ENCODE peak calls at places on chromosomes 4 and X, in eight cellular contexts. N is breast epithelium, S is Panc1, W is GM23338, D is SK-N-MC, E is suprapubic skin, G is transverse colon, R is GM12878. K is an unnamed sample.

GRCh38 chr4:121711263-121712000 is 14.7 kb upstream of the ANXA5 start:
- DNase-seq in N (peak), S (no peak), W (peak), D (no peak), E (peak), G (peak), R (no peak), K (peak)

GRCh38 chr4:5019274-5019673 is at the start of gene CYTL1:
- DNase-seq in N (no peak), S (no peak), W (peak), D (no peak), E (no peak), G (no peak), R (no peak), K (no peak)

GRCh38 chr4:8917321-8917811 is 45.7 kb upstream of the HMX1 start:
- DNase-seq in N (peak), S (no peak), W (no peak), D (no peak), E (peak), G (no peak), R (no peak), K (peak)

GRCh38 chrX:38206036-38206435 is 14.6 kb downstream of the SRPX start:
- DNase-seq in N (no peak), S (no peak), W (no peak), D (no peak), E (no peak), G (no peak), R (no peak), K (no peak)

GRCh38 chr4:109027016-109027500 is 264.2 kb upstream of the ETNPPL start:
- DNase-seq in N (no peak), S (no peak), W (no peak), D (no peak), E (no peak), G (no peak), R (no peak), K (no peak)

GRCh38 chr4:14184265-14184664 is 556.7 kb upstream of the BOD1L1 start:
- DNase-seq in N (no peak), S (no peak), W (no peak), D (no peak), E (no peak), G (no peak), R (no peak), K (no peak)

GRCh38 chr4:150818661-150819060 is 196.4 kb downstream of the LRBA start:
- DNase-seq in N (no peak), S (no peak), W (no peak), D (no peak), E (no peak), G (no peak), R (no peak), K (no peak)

GRCh38 chrX:77160301-77160700 is 286.9 kb upstream of the FGF16 start:
- DNase-seq in N (no peak), S (no peak), W (peak), D (no peak), E (no peak), G (no peak), R (no peak), K (peak)

GRCh38 chr4:32519060-32519459 is 1798.9 kb downstream of the PCDH7 start:
- DNase-seq in N (no peak), S (no peak), W (no peak), D (no peak), E (no peak), G (no peak), R (no peak), K (no peak)

GRCh38 chr4:139603576-139604387 is 47.8 kb upstream of the SETD7 start:
- DNase-seq in N (no peak), S (no peak), W (peak), D (no peak), E (no peak), G (peak), R (peak), K (no peak)

GRCh38 chrX:41481264-41482109 is 34.3 kb downstream of the NYX start:
- DNase-seq in N (no peak), S (no peak), W (peak), D (no peak), E (no peak), G (no peak), R (no peak), K (no peak)

GRCh38 chr4:40507977-40508376 is 121.7 kb downstream of the RBM47 start:
- DNase-seq in N (no peak), S (no peak), W (peak), D (no peak), E (no peak), G (peak), R (no peak), K (no peak)

GRCh38 chrX:155215443-155216178 is 649 bp upstream of the VBP1 start:
- DNase-seq in N (no peak), S (peak), W (no peak), D (no peak), E (no peak), G (no peak), R (no peak), K (no peak)

GRCh38 chrX:331145-331771 is 12.7 kb upstream of the GTPBP6 start:
- DNase-seq in N (no peak), S (no peak), W (peak), D (no peak), E (no peak), G (no peak), R (no peak), K (peak)

GRCh38 chrX:72478853-72479252 is 93.8 kb downstream of the HDAC8 start:
- DNase-seq in N (no peak), S (no peak), W (no peak), D (no peak), E (no peak), G (no peak), R (no peak), K (no peak)

GRCh38 chr4:77465271-77465670 is 140.3 kb upstream of the CXCL13 start:
- DNase-seq in N (peak), S (no peak), W (peak), D (no peak), E (no peak), G (peak), R (no peak), K (no peak)

GRCh38 chrX:154411981-154412340 is 622 bp downstream of the TAFAZZIN start:
- DNase-seq in N (peak), S (no peak), W (peak), D (no peak), E (no peak), G (peak), R (no peak), K (peak)

GRCh38 chr4:32010221-32010620 is 1290.1 kb downstream of the PCDH7 start:
- DNase-seq in N (no peak), S (no peak), W (no peak), D (no peak), E (no peak), G (no peak), R (no peak), K (no peak)

GRCh38 chrX:24014388-24015018 is 12.5 kb downstream of the KLHL15 start:
- DNase-seq in N (no peak), S (no peak), W (no peak), D (no peak), E (no peak), G (no peak), R (peak), K (no peak)

GRCh38 chr4:114273246-114273645 is 293.8 kb upstream of the ARSJ start:
- DNase-seq in N (no peak), S (no peak), W (no peak), D (no peak), E (no peak), G (no peak), R (no peak), K (no peak)

GRCh38 chr4:38669233-38669632 is 5.2 kb downstream of the KLF3 start:
- DNase-seq in N (no peak), S (no peak), W (no peak), D (no peak), E (no peak), G (no peak), R (no peak), K (no peak)
- TF ChIP-seq POLR2AphosphoS5 in N (no peak), S (no peak), W (no peak), D (no peak), E (no peak), G (no peak), R (no peak), K (no peak)

DNA sequence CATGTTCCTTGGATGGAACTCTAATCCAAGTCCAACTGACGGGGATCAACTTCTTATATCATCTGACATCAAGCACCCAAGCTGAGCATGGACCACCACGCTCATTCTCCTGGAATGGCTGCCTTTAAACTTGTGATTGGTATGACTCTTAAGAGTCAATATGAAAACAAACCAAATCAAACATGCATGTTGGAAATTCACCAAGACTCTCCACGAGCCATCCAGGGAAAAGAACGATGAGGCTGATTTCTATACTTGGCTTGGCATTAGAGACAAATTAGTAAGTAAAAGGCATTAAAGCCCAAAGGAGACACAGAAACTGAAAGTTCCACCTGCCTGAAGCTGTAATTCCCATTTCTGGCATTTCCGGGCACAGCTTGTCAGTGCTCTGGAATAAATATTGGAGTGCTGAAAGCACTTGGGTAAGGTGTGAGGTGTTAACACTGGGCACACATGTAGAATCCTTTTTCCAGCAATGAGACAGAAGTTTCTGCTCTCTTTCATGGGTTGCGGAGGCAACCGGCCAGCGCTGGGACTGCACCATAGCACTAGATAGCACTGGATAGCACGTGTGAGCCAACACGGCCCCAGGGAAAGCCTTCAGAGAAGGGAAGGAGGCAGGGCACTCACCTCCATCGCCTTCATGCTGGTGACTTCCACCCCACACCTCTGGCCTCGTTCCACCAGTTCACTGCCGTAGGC is 42.1 kb upstream of the CENPU start:
- DNase-seq in N (no peak), S (no peak), W (no peak), D (no peak), E (no peak), G (no peak), R (no peak), K (no peak)
- TF ChIP-seq POLR2AphosphoS5 in N (no peak), S (no peak), W (no peak), D (no peak), E (no peak), G (no peak), R (no peak), K (no peak)

DNA sequence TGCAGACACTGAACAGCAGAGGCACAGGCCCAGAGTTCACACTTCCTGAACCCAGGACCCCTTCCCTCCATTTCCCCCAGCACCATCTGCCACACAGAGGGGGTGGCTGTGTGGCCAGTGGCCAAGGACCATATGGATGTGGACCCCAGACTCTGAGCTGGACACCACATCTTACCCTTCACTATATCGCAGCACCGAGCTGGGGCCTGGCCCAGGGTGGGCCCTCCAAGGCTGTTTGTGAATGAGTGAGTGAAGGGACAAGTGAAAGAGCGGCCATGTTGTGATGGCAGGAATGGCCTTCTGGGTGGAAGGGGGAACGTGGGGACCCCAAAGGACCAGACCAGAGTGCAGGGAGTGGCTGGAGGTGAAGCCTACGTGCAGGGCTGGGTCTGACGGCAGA is 248.6 kb downstream of the AFAP1 start:
- DNase-seq in N (no peak), S (no peak), W (no peak), D (no peak), E (no peak), G (no peak), R (no peak), K (no peak)
- TF ChIP-seq POLR2AphosphoS5 in N (no peak), S (no peak), W (no peak), D (no peak), E (no peak), G (no peak), R (no peak), K (no peak)

GRCh38 chr4:174265917-174266316 is 17.6 kb downstream of the FBXO8 start:
- DNase-seq in N (no peak), S (no peak), W (no peak), D (no peak), E (no peak), G (no peak), R (no peak), K (no peak)
- TF ChIP-seq POLR2AphosphoS5 in N (no peak), S (no peak), W (no peak), D (no peak), E (no peak), G (no peak), R (no peak), K (no peak)

GRCh38 chrX:1521459-1521956 is 15.5 kb downstream of the P2RY8 start:
- DNase-seq in N (no peak), S (no peak), W (peak), D (no peak), E (no peak), G (peak), R (peak), K (peak)
- TF ChIP-seq POLR2AphosphoS5 in N (no peak), S (no peak), W (no peak), D (no peak), E (no peak), G (no peak), R (peak), K (no peak)